ENCODE peak calls at places on chromosome 1, in four cellular contexts. U is GM23338, E is HepG2, F is Panc1. Z is an unnamed sample.
A peak's percentile ranks its signal among the peaks of the same experiment; 100 is the strongest.

GRCh38 chr1:97778718-97779117 is 142.1 kb downstream of the DPYD start:
- ATAC-seq in U (no peak), E (no peak), F (no peak), Z (peak; percentile 40)

GRCh38 chr1:7518411-7518810 is 252.7 kb upstream of the VAMP3 start:
- ATAC-seq in U (no peak), E (no peak), F (no peak), Z (no peak)

GRCh38 chr1:26537951-26538352 is 8.4 kb downstream of the RPS6KA1 start:
- ATAC-seq in U (peak; percentile 50), E (peak; percentile 58), F (peak; percentile 49), Z (peak; percentile 63)

GRCh38 chr1:158972841-158973240 is 36.9 kb upstream of the IFI16 start:
- ATAC-seq in U (peak; percentile 39), E (no peak), F (no peak), Z (peak; percentile 28)

GRCh38 chr1:38334930-38335592 is 288.5 kb upstream of the POU3F1 start:
- ATAC-seq in U (no peak), E (no peak), F (no peak), Z (no peak)

GRCh38 chr1:53340660-53341520 is 13.0 kb upstream of the LRP8 start:
- ATAC-seq in U (no peak), E (no peak), F (no peak), Z (no peak)

GRCh38 chr1:203467550-203467921 is 8.1 kb upstream of the PRELP start:
- ATAC-seq in U (no peak), E (no peak), F (no peak), Z (no peak)

GRCh38 chr1:11787251-11787803 is 18.4 kb downstream of the MTHFR start:
- ATAC-seq in U (peak; percentile 52), E (peak; percentile 2), F (peak; percentile 22), Z (no peak)

GRCh38 chr1:166170726-166171125 is 3.9 kb upstream of the FAM78B start:
- ATAC-seq in U (no peak), E (no peak), F (no peak), Z (no peak)

GRCh38 chr1:175314300-175314699 is 121.7 kb upstream of the KIAA0040 start:
- ATAC-seq in U (peak; percentile 43), E (no peak), F (peak; percentile 30), Z (no peak)

GRCh38 chr1:168865850-168866620 is 137.0 kb upstream of the DPT start:
- ATAC-seq in U (no peak), E (no peak), F (no peak), Z (no peak)

GRCh38 chr1:228794810-228795209 is 59.5 kb downstream of the RHOU start:
- ATAC-seq in U (no peak), E (no peak), F (no peak), Z (no peak)

GRCh38 chr1:195097316-195097715 is 1510.9 kb downstream of the KCNT2 start:
- ATAC-seq in U (no peak), E (no peak), F (no peak), Z (no peak)

GRCh38 chr1:27395441-27396195 is 3.2 kb downstream of the GPR3 start:
- ATAC-seq in U (peak; percentile 25), E (peak; percentile 32), F (peak; percentile 51), Z (peak; percentile 54)

GRCh38 chr1:230359992-230360391 is 66.1 kb downstream of the PGBD5 start:
- ATAC-seq in U (no peak), E (no peak), F (no peak), Z (no peak)

GRCh38 chr1:83954301-83954823 is 44.6 kb downstream of the TTLL7 start:
- ATAC-seq in U (peak; percentile 65), E (no peak), F (no peak), Z (no peak)

GRCh38 chr1:11320153-11320936 is 47.3 kb downstream of the UBIAD1 start:
- ATAC-seq in U (peak; percentile 95), E (peak; percentile 81), F (peak; percentile 45), Z (peak; percentile 54)

GRCh38 chr1:8382608-8383525 is 65.0 kb downstream of the SLC45A1 start:
- ATAC-seq in U (no peak), E (no peak), F (no peak), Z (no peak)

GRCh38 chr1:52629021-52629643 is 3.8 kb upstream of the SHISAL2A start:
- ATAC-seq in U (peak; percentile 10), E (peak; percentile 93), F (peak; percentile 48), Z (peak; percentile 29)

GRCh38 chr1:99645199-99645598 is 714 bp upstream of the PALMD start:
- ATAC-seq in U (peak; percentile 19), E (peak; percentile 40), F (no peak), Z (no peak)

GRCh38 chr1:28755701-28756100 is 19.0 kb downstream of the YTHDF2 start:
- ATAC-seq in U (no peak), E (no peak), F (no peak), Z (no peak)

GRCh38 chr1:223135176-223135575 is 7.9 kb downstream of the TLR5 start:
- ATAC-seq in U (no peak), E (no peak), F (no peak), Z (peak; percentile 56)

GRCh38 chr1:30714536-30715090 is 8.8 kb downstream of the MATN1 start:
- ATAC-seq in U (no peak), E (no peak), F (no peak), Z (no peak)

GRCh38 chr1:207903053-207903452 is 7.9 kb downstream of the CD34 start:
- ATAC-seq in U (no peak), E (no peak), F (no peak), Z (no peak)

GRCh38 chr1:180155202-180155682 is 573 bp downstream of the QSOX1 start:
- ATAC-seq in U (peak; percentile 53), E (peak; percentile 1), F (peak; percentile 21), Z (peak; percentile 39)

GRCh38 chr1:61951731-61952585 is 209.7 kb downstream of the PATJ start:
- ATAC-seq in U (peak; percentile 80), E (no peak), F (peak; percentile 63), Z (no peak)

GRCh38 chr1:214259353-214259982 is 21.5 kb upstream of the SMYD2 start:
- ATAC-seq in U (no peak), E (peak; percentile 23), F (no peak), Z (no peak)

GRCh38 chr1:33420870-33421775 is 9.8 kb downstream of the PHC2 start:
- ATAC-seq in U (no peak), E (no peak), F (no peak), Z (no peak)

GRCh38 chr1:150708595-150708994 is 11.6 kb upstream of the GOLPH3L start:
- ATAC-seq in U (no peak), E (no peak), F (no peak), Z (no peak)

GRCh38 chr1:109527098-109527811 is 12.4 kb upstream of the GPR61 start:
- ATAC-seq in U (no peak), E (no peak), F (no peak), Z (no peak)

GRCh38 chr1:97265630-97266029 is 544.0 kb downstream of the PTBP2 start:
- ATAC-seq in U (no peak), E (no peak), F (no peak), Z (no peak)

GRCh38 chr1:159152031-159152430 is 19.4 kb upstream of the CADM3 start:
- ATAC-seq in U (no peak), E (no peak), F (no peak), Z (no peak)

GRCh38 chr1:172135076-172135672 is 285.3 kb upstream of the C1orf105 start:
- ATAC-seq in U (peak; percentile 65), E (peak; percentile 47), F (no peak), Z (no peak)

GRCh38 chr1:173113015-173113741 is 62.4 kb upstream of the TNFSF18 start:
- ATAC-seq in U (no peak), E (no peak), F (no peak), Z (peak; percentile 36)

GRCh38 chr1:157966034-157966671 is 27.3 kb upstream of the KIRREL1 start:
- ATAC-seq in U (no peak), E (peak; percentile 91), F (no peak), Z (no peak)

GRCh38 chr1:174534789-174535188 is 87.0 kb downstream of the GPR52 start:
- ATAC-seq in U (no peak), E (no peak), F (no peak), Z (peak; percentile 41)

GRCh38 chr1:41526956-41527561 is 42.6 kb upstream of the EDN2 start:
- ATAC-seq in U (no peak), E (no peak), F (no peak), Z (no peak)

Z was measured in SK-N-SH treated with all-trans-retinoic acid at 6 μM for 48 hours.